ENCODE peak calls at places on chromosomes 12 and 14, in ten cellular contexts. E is neural progenitor cell, S is hepatocyte, O is pancreas, X is stomach, B is cardiac muscle cell, T is Panc1, F is small intestine, V is fibroblast of lung, D is IMR-90. U is an unnamed sample. For H3K9me3 and H3K4me1, the result is how much of the 10 kb centered on the place peaks cover.

GRCh38 chr14:21711360-21711961 is 37.8 kb upstream of the OR4E1 start:
- DNase-seq in V (peak), O (no peak), S (peak), E (peak), F (peak), T (peak), D (peak), B (peak), X (no peak), U (no peak)

GRCh38 chr12:120940799-120941198 is 36.6 kb upstream of the SPPL3 start:
- DNase-seq in O (no peak), X (no peak), T (no peak), B (peak), S (no peak), E (no peak), F (no peak), D (peak), V (peak), U (no peak)

GRCh38 chr14:106021832-106022231 is 495.4 kb downstream of the TMEM121 start:
- DNase-seq in F (no peak), B (no peak), D (no peak), E (no peak), X (no peak), T (no peak), V (no peak), O (no peak), S (no peak), U (no peak)

GRCh38 chr14:101591582-101591981 is 30.3 kb downstream of the DIO3 start:
- DNase-seq in V (no peak), S (no peak), B (no peak), E (no peak), D (no peak), T (no peak), X (peak), F (no peak), O (no peak), U (no peak)

GRCh38 chr12:67449591-67450052 is 180.5 kb downstream of the CAND1 start:
- DNase-seq in O (no peak), T (no peak), V (no peak), D (no peak), E (no peak), F (no peak), X (no peak), S (no peak), B (no peak), U (no peak)

GRCh38 chr12:71581206-71581605 is 82.4 kb downstream of the ZFC3H1 start:
- DNase-seq in X (no peak), T (no peak), B (no peak), F (peak), O (no peak), D (no peak), V (no peak), E (no peak), S (no peak), U (no peak)

GRCh38 chr12:103326190-103326589 is 169.6 kb downstream of the C12orf42 start:
- DNase-seq in V (no peak), X (no peak), S (peak), O (no peak), T (no peak), F (no peak), E (peak), B (no peak), D (no peak), U (no peak)

GRCh38 chr12:53500119-53500775 is 836 bp upstream of the TARBP2 start:
- DNase-seq in S (peak), V (peak), F (peak), X (peak), T (no peak), D (peak), B (peak), E (peak), O (peak), U (peak)

GRCh38 chr12:31117203-31118011 is 43.7 kb downstream of the DDX11 start:
- DNase-seq in T (peak), S (peak), F (peak), D (peak), V (peak), O (no peak), X (peak), E (peak), B (peak), U (no peak)

GRCh38 chr14:44606576-44606975 is 99.5 kb upstream of the FSCB start:
- DNase-seq in F (no peak), X (no peak), B (no peak), O (no peak), D (no peak), E (no peak), T (no peak), V (no peak), S (no peak), U (no peak)

GRCh38 chr14:72454388-72454787 is 439.5 kb downstream of the DPF3 start:
- DNase-seq in X (no peak), S (no peak), E (no peak), V (no peak), D (no peak), B (no peak), T (no peak), F (no peak), O (no peak), U (no peak)

GRCh38 chr12:92541024-92541423 is 161.8 kb upstream of the PLEKHG7 start:
- DNase-seq in X (no peak), F (no peak), O (no peak), D (no peak), B (no peak), V (no peak), T (no peak), E (no peak), S (no peak), U (no peak)

GRCh38 chr14:24256960-24257359 is 6.0 kb downstream of the TGM1 start:
- DNase-seq in D (no peak), X (no peak), S (no peak), B (no peak), F (no peak), E (no peak), O (no peak), T (no peak), V (no peak), U (no peak)

GRCh38 chr12:75909714-75910451 is 121.7 kb downstream of the PHLDA1 start:
- DNase-seq in X (no peak), T (no peak), D (no peak), S (no peak), F (no peak), B (peak), O (peak), V (no peak), E (no peak), U (no peak)

GRCh38 chr12:69442894-69443293 is 27.3 kb upstream of the FRS2 start:
- DNase-seq in V (peak), E (no peak), O (no peak), X (no peak), D (peak), S (no peak), F (no peak), B (peak), T (peak), U (no peak)

GRCh38 chr12:5204271-5204670 is 160.6 kb downstream of the KCNA5 start:
- DNase-seq in X (no peak), S (no peak), E (peak), T (no peak), F (no peak), O (no peak), B (no peak), D (no peak), V (no peak), U (no peak)

GRCh38 chr12:49984476-49984890 is 11.7 kb downstream of the AQP6 start:
- DNase-seq in X (no peak), B (no peak), T (no peak), O (no peak), D (no peak), F (no peak), E (peak), S (no peak), V (no peak), U (no peak)

GRCh38 chr12:77847665-77848431 is 17.2 kb downstream of the NAV3 start:
- DNase-seq in E (no peak), F (no peak), S (no peak), V (peak), X (no peak), B (peak), O (no peak), D (peak), T (peak), U (no peak)

GRCh38 chr12:27754795-27755194 is 25.2 kb upstream of the KLHL42 start:
- DNase-seq in B (no peak), X (no peak), E (no peak), D (no peak), S (peak), O (peak), F (peak), T (no peak), V (no peak), U (no peak)

GRCh38 chr12:107014050-107014449 is 27.1 kb upstream of the MTERF2 start:
- DNase-seq in S (peak), O (peak), V (no peak), B (no peak), T (no peak), D (no peak), F (peak), X (peak), E (no peak), U (no peak)

GRCh38 chr12:34405286-34406227 is 383.3 kb downstream of the ALG10 start:
- DNase-seq in D (no peak), O (no peak), B (no peak), X (no peak), V (no peak), E (no peak), T (no peak), F (no peak), S (peak), U (peak)

GRCh38 chr14:56295743-56296142 is 177.5 kb downstream of the PELI2 start:
- DNase-seq in V (no peak), B (no peak), X (no peak), E (no peak), T (no peak), F (peak), O (no peak), S (no peak), D (no peak), U (no peak)

GRCh38 chr14:73242274-73242960 is 5.1 kb downstream of the PAPLN start:
- DNase-seq in F (no peak), E (no peak), X (no peak), V (peak), B (peak), D (no peak), T (no peak), S (no peak), O (no peak), U (no peak)

GRCh38 chr12:16130359-16130758 is 147.1 kb downstream of the SLC15A5 start:
- DNase-seq in X (no peak), O (no peak), F (peak), B (no peak), V (no peak), T (no peak), S (no peak), E (no peak), D (no peak), U (no peak)

GRCh38 chr14:33737446-33737845 is 213.4 kb downstream of the EGLN3 start:
- DNase-seq in X (no peak), S (no peak), E (no peak), V (peak), F (no peak), B (peak), O (no peak), D (no peak), T (no peak), U (no peak)

GRCh38 chr12:73445658-73446324 is 1091.8 kb upstream of the ATXN7L3B start:
- DNase-seq in T (no peak), V (no peak), X (no peak), B (no peak), E (no peak), S (no peak), D (no peak), F (no peak), O (no peak), U (no peak)

GRCh38 chr12:49838973-49839633 is 3.8 kb downstream of the BCDIN3D start:
- DNase-seq in E (peak), T (no peak), X (no peak), D (peak), F (peak), S (peak), V (peak), B (peak), O (no peak), U (no peak)

GRCh38 chr14:88879016-88879415 is 54.6 kb downstream of the TTC8 start:
- DNase-seq in S (no peak), D (peak), X (no peak), T (no peak), E (no peak), V (peak), F (no peak), B (peak), O (no peak), U (no peak)

GRCh38 chr14:56328021-56328420 is 209.8 kb downstream of the PELI2 start:
- DNase-seq in X (no peak), V (no peak), T (no peak), F (no peak), S (no peak), B (no peak), D (no peak), O (no peak), E (no peak), U (no peak)

GRCh38 chr14:82251434-82251833 is 717.8 kb upstream of the SEL1L start:
- DNase-seq in D (no peak), V (no peak), B (no peak), E (no peak), T (no peak), F (no peak), S (no peak), X (no peak), O (no peak), U (no peak)

GRCh38 chr12:49909826-49910225 is 6.1 kb upstream of the FAIM2 start:
- DNase-seq in S (peak), D (peak), O (no peak), X (peak), F (no peak), B (peak), V (peak), T (no peak), E (peak), U (peak)

GRCh38 chr12:68264864-68265256 is 11.5 kb upstream of the IL22 start:
- DNase-seq in B (peak), X (no peak), O (no peak), F (no peak), V (peak), S (no peak), E (no peak), D (peak), T (no peak), U (no peak)

GRCh38 chr12:59158681-59159080 is 238.4 kb upstream of the LRIG3 start:
- DNase-seq in F (no peak), X (no peak), E (no peak), V (no peak), T (no peak), B (no peak), S (no peak), D (no peak), O (no peak), U (no peak)

GRCh38 chr12:59155448-59155847 is 235.1 kb upstream of the LRIG3 start:
- DNase-seq in T (no peak), D (no peak), X (no peak), F (no peak), B (no peak), V (no peak), S (no peak), E (no peak), O (no peak), U (no peak)

GRCh38 chr12:59158066-59158465 is 237.8 kb upstream of the LRIG3 start:
- DNase-seq in T (no peak), E (peak), B (no peak), F (no peak), V (no peak), S (no peak), X (no peak), D (no peak), O (no peak), U (no peak)
- H3K9me3 ChIP-seq in T (under half), E (under half), B (under half), F (under half), V (under half), S (under half), X (under half), D (under half), O (under half), U (under half)

GRCh38 chr14:20486700-20487401 is 17.6 kb downstream of the PNP start:
- DNase-seq in B (no peak), O (no peak), D (no peak), T (no peak), F (no peak), S (no peak), V (no peak), X (no peak), E (no peak), U (no peak)

GRCh38 chr14:20487402-20487742 is 18.0 kb upstream of the RNASE10 start:
- DNase-seq in T (no peak), X (no peak), B (no peak), D (no peak), V (no peak), O (no peak), S (no peak), F (no peak), E (no peak), U (no peak)

GRCh38 chr14:20490563-20490962 is 14.8 kb upstream of the RNASE10 start:
- DNase-seq in V (no peak), S (no peak), D (no peak), X (no peak), F (no peak), B (no peak), T (no peak), E (no peak), O (no peak), U (no peak)

GRCh38 chr14:20492486-20492885 is 12.9 kb upstream of the RNASE10 start:
- DNase-seq in O (no peak), X (no peak), F (no peak), D (peak), B (no peak), E (no peak), T (no peak), V (no peak), S (no peak), U (no peak)

DNA sequence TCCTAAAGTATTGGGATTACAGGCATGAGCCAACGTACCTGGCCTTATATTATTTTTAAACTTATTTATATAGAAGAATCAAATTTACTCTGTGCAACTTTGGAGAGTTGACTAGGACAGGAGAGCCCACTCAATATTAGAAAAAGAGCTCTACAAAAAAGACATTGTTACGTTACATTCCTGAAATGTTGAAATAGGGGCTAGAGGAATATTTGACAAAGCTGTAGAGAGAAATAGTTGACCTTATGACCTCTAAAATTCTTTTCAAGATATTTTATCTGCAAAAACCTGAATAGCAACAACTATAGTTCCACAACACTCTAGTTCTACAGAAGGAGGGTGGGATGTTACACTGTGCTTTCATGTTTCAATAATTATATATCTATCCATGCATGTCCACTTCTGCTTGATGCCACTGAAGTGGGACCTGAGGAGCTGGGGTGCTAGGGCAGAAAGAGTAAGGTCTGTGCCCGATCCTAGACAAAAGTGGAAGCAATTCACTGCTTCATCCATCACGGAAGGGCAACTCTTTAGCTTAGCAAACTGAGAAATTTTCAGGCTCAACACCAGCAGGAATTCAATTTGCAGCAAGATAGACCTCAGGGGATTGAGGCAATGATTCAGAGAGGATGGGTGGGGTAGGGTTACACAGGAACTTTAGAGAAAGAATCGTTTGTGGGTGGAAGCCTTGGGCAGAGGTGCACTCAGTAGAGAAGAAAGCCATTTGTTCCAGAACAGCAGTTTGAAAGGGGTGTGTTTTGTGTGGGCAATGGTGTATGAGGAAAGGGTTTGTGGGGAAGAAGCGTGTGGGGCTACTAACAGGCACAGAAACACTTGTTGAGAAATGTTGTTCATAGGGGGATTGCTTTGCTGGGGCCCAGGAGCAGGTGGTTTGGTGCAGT is 16.0 kb upstream of the RNASE10 start:
- DNase-seq in D (peak), O (no peak), B (no peak), S (no peak), T (no peak), V (no peak), E (no peak), X (no peak), F (no peak), U (no peak)
- H3K4me1 ChIP-seq in D (under half), O (under half), B (under half), S (under half), T (under half), V (under half), E (under half), X (under half), F (under half), U (under half)

GRCh38 chr14:36663404-36664321 is 2.0 kb downstream of the PAX9 start:
- DNase-seq in T (no peak), D (no peak), X (no peak), F (no peak), S (no peak), O (no peak), E (peak), V (no peak), B (no peak), U (no peak)

GRCh38 chr14:36662543-36663403 is 1.1 kb downstream of the PAX9 start:
- DNase-seq in O (no peak), V (no peak), F (no peak), D (no peak), E (peak), T (no peak), S (no peak), B (no peak), X (no peak), U (no peak)

GRCh38 chr14:36660736-36661505 is 739 bp upstream of the PAX9 start:
- DNase-seq in V (no peak), X (no peak), F (peak), B (no peak), E (no peak), O (no peak), S (no peak), D (no peak), T (no peak), U (no peak)

GRCh38 chr14:36661506-36662257 is at the start of gene PAX9:
- DNase-seq in X (peak), D (peak), O (peak), F (peak), E (peak), V (peak), T (peak), B (peak), S (peak), U (peak)

GRCh38 chr14:36662258-36662542 is 540 bp downstream of the PAX9 start:
- DNase-seq in E (no peak), V (no peak), D (no peak), S (no peak), T (no peak), O (no peak), B (no peak), X (no peak), F (no peak), U (no peak)
- H3K9me3 ChIP-seq in E (under half), V (under half), D (under half), S (under half), T (under half), O (under half), B (under half), X (under half), F (under half), U (under half)

GRCh38 chr12:113242560-113242959 is 21.3 kb downstream of the TPCN1 start:
- DNase-seq in B (no peak), D (no peak), S (no peak), O (no peak), F (no peak), T (no peak), X (no peak), V (no peak), E (no peak), U (no peak)
- H3K4me1 ChIP-seq in B (under half), D (under half), S (half or more), O (half or more), F (under half), T (half or more), X (half or more), V (under half), E (under half), U (half or more)

GRCh38 chr14:94679106-94679819 is 67.1 kb downstream of the SERPINA3 start:
- DNase-seq in F (no peak), D (no peak), O (no peak), V (peak), B (no peak), E (no peak), S (no peak), T (no peak), X (peak), U (no peak)

GRCh38 chr14:94681300-94682060 is 69.3 kb downstream of the SERPINA3 start:
- DNase-seq in X (peak), T (no peak), B (peak), E (peak), S (peak), V (peak), D (peak), O (peak), F (peak), U (peak)

GRCh38 chr14:94680498-94681288 is 68.5 kb downstream of the SERPINA3 start:
- DNase-seq in B (no peak), E (no peak), D (no peak), X (no peak), F (peak), O (no peak), T (no peak), V (no peak), S (no peak), U (no peak)

GRCh38 chr14:94682061-94682516 is 69.9 kb downstream of the SERPINA3 start:
- DNase-seq in S (no peak), O (no peak), X (no peak), F (no peak), B (no peak), D (no peak), E (peak), T (no peak), V (no peak), U (no peak)

DNA sequence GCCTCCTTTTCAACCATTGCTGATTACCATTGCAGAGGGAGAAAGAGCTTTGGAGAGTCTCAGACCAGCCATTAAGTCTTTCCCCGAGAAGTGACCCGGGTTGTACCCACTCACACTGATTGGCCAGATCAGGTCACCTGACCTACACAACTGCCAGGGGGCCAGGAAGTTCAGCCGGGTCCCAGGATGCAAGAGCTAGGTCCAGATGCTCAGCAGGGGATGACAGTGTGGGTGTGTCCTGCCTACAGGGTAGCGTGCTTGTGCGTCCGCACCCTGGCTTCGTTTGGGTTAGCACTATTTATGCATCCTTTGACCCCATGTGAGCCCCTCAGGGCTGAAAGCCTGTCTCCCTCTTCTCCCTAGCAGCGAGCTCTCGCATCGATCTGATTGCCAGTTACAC is 67.8 kb downstream of the SERPINA3 start:
- DNase-seq in O (no peak), F (no peak), E (no peak), S (no peak), X (no peak), T (no peak), D (no peak), V (no peak), B (no peak), U (no peak)
- H3K9me3 ChIP-seq in O (under half), F (under half), E (under half), S (under half), X (under half), T (under half), D (under half), V (under half), B (under half), U (under half)